ENCODE peak calls at places on chromosomes 13 and 19, in five cellular contexts. F, Q, H, O and B are unnamed samples. For H3K9me3, the result is how much of the 10 kb centered on the place peaks cover.

GRCh38 chr19:14149509-14149994 is 13.2 kb upstream of the ASF1B start:
- DNase-seq in F (no peak), Q (peak), H (no peak), O (peak), B (peak)

GRCh38 chr13:39503048-39503447 is 99.9 kb downstream of the LHFPL6 start:
- DNase-seq in F (no peak), Q (no peak), H (no peak), O (no peak), B (no peak)

GRCh38 chr13:91722267-91722884 is 324.0 kb downstream of the GPC5 start:
- DNase-seq in F (no peak), Q (no peak), H (no peak), O (no peak), B (no peak)

GRCh38 chr19:452829-453228 is 8.0 kb downstream of the SHC2 start:
- DNase-seq in F (no peak), Q (no peak), H (no peak), O (no peak), B (no peak)

GRCh38 chr13:90414691-90415596 is 932.5 kb upstream of the MIR17HG start:
- DNase-seq in F (peak), Q (no peak), H (peak), O (no peak), B (no peak)

GRCh38 chr19:7831452-7831851 is 1.4 kb downstream of the EVI5L start:
- DNase-seq in F (peak), Q (no peak), H (peak), O (peak), B (peak)

GRCh38 chr13:37775871-37776270 is 93.7 kb downstream of the TRPC4 start:
- DNase-seq in F (no peak), Q (no peak), H (no peak), O (no peak), B (no peak)

GRCh38 chr19:3366761-3367571 is 583 bp downstream of the NFIC start:
- DNase-seq in F (no peak), Q (peak), H (no peak), O (peak), B (peak)

GRCh38 chr19:45161715-45162463 is 1.1 kb upstream of the NKPD1 start:
- DNase-seq in F (no peak), Q (peak), H (no peak), O (no peak), B (peak)

GRCh38 chr19:46107371-46107770 is 17.1 kb downstream of the IGFL3 start:
- DNase-seq in F (no peak), Q (no peak), H (no peak), O (no peak), B (no peak)

GRCh38 chr19:17610384-17610783 is 54.9 kb downstream of the COLGALT1 start:
- DNase-seq in F (peak), Q (no peak), H (peak), O (no peak), B (no peak)

GRCh38 chr13:33512880-33513554 is 227.5 kb upstream of the STARD13 start:
- DNase-seq in F (no peak), Q (no peak), H (no peak), O (no peak), B (no peak)

GRCh38 chr13:107712145-107712544 is 503.2 kb downstream of the LIG4 start:
- DNase-seq in F (no peak), Q (no peak), H (no peak), O (no peak), B (no peak)

GRCh38 chr13:29925457-29925856 is 75.0 kb upstream of the UBL3 start:
- DNase-seq in F (no peak), Q (peak), H (peak), O (peak), B (peak)

GRCh38 chr13:99280166-99280565 is 22.0 kb upstream of the GPR18 start:
- DNase-seq in F (no peak), Q (no peak), H (no peak), O (no peak), B (no peak)

DNA sequence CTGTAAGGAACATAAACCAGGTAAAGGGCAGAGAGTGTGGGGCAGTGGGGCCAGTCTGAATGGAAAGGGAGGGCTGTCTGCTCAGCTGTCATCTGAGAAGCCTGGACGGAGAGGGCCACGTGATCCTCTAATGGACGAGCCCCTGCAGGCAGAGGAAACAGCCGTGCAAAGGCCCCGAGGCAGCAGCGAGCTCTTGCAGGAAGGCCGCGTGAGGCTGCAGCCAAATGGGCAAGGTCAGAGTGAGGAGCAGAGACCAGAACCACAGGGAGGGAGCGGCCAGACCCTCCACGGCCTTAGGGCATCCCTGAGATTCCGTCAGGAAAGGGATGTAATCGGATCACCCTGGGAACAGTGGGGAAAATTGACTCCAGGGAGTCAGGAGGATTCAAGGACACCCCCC is 4.4 kb downstream of the LILRB4 start:
- DNase-seq in F (no peak), Q (no peak), H (no peak), O (no peak), B (no peak)
- H3K9me3 ChIP-seq in F (under half), Q (under half), H (under half), O (under half), B (under half)

GRCh38 chr19:57310792-57311191 is 9.5 kb upstream of the ZNF543 start:
- DNase-seq in F (no peak), Q (no peak), H (no peak), O (no peak), B (no peak)
- TF ChIP-seq POLR2A in F (no peak), Q (no peak), H (no peak), O (no peak), B (no peak)

DNA sequence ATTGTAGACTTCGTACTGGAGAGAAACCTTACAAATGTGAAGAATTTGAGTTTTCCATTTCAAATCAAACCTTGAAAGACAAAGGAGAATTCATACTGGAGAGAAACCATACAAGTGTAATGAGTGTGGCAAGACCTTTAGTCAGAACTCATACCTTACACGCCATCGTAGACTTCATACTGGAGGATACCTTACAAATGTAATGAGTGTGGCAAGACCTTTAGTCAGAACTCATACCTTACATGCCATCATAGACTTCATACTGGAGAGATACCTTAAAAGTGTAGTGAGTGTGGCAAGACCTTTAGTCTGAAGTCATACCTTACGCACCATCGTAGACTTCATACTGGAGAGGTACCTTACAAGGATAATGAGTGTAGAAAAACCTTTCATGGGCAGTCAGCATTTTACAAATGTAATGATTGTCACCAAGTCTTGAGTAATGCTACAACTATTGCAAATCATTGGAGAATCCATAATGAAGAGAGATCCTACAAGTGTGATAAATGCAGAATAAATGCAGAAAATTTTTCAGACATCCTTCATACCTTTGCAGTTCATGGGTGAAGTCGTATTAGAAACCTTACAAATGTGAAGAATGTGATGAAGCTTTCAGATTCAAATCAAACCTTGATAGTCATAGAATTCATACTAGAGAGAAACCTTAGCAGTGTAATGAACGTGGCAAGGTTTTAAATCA is 14.7 kb downstream of the ZNF765 start:
- DNase-seq in F (no peak), Q (no peak), H (no peak), O (no peak), B (no peak)
- H3K9me3 ChIP-seq in F (under half), Q (under half), H (half or more), O (under half), B (under half)

DNA sequence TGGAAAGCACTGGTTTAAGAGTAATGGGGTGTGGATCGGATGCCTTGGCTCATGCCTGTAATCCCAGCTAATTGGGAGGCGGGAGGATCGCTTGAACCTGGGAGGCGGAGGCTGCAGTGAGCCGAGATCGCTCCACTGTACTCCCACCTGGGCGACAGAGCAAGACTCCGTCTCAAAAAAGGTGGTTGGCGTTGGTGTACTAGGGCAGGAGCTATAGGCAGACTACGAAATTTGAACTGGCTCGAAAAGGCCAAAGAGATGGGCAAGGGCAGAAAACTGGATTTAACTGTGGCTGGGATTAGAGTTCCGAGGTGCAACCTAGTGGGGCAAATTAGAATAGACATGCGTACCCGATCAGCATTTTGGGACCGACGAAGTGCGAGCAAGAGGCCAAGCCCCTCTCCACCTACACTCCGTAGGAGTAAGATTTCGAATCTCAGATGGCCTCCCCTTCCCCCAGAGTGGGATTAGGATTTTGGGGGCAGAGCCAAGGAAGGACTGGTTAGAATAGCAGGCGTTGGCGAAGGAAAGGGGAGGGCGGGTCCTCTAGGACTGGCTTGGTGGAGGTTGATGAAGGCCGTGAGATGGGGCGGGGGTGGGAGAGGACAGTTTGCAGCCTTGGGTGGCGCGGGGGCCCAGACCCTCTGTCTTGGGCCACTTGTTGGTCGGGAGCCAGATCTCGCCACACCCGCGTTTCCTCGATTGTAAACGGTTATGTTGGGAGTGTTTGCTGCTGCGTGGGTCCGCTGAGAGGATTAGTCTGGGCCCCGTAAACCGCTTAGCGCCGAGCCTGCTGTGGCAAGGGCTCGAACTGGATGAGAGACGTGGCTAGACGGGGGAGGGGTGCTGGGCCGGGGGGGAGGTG is 2.0 kb upstream of the INAFM1 start:
- DNase-seq in F (no peak), Q (peak), H (no peak), O (peak), B (peak)
- TF ChIP-seq POLR2A in F (no peak), Q (no peak), H (no peak), O (no peak), B (no peak)

GRCh38 chr13:35957174-35957867 is 173.9 kb downstream of the DCLK1 start:
- DNase-seq in F (no peak), Q (no peak), H (no peak), O (no peak), B (no peak)
- H3K9me3 ChIP-seq in F (under half), Q (under half), H (under half), O (under half), B (under half)

GRCh38 chr19:15452111-15453047 is 2.6 kb upstream of the WIZ start:
- DNase-seq in F (peak), Q (peak), H (peak), O (peak), B (peak)
- TF ChIP-seq POLR2A in F (peak), Q (peak), H (no peak), O (peak), B (peak)

DNA sequence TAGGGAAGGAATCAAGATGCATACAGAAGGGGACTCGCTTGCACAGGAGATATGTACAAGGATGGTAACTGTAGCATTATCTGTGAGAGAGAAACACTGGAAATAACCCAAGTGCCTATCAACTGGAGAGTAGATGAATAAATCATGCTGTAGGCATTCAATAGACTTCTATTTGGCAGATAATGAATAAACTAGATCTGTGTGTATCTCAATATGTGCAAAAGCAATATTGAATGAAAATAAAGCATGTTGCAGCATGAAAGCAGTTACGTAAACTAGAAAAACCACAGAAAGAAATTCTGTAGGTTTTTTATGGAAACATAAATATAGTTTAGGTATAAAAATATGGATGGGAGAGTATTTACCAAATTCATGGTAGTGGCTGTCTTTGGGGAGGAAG is 38.6 kb upstream of the RGCC start:
- DNase-seq in F (no peak), Q (no peak), H (no peak), O (no peak), B (no peak)
- H3K9me3 ChIP-seq in F (under half), Q (under half), H (under half), O (under half), B (under half)

GRCh38 chr19:55088543-55089265 is 13.0 kb downstream of the EPS8L1 start:
- DNase-seq in F (no peak), Q (peak), H (peak), O (peak), B (no peak)
- TF ChIP-seq POLR2A in F (no peak), Q (no peak), H (no peak), O (no peak), B (no peak)